ENCODE peak calls at places on chromosomes 3 and 15, in five cellular contexts. V, B, Q, H and I are unnamed samples.

GRCh38 chr15:33068531-33068990 is 126.0 kb downstream of the FMN1 start:
- DNase-seq in V (no peak), B (no peak), Q (peak; percentile 93), H (no peak), I (peak; percentile 87)

GRCh38 chr3:50428007-50428633 is 68.8 kb upstream of the TMEM115 start:
- DNase-seq in V (no peak), B (no peak), Q (no peak), H (no peak), I (no peak)

GRCh38 chr15:28456476-28457395 is 76.0 kb downstream of the GOLGA8G start:
- DNase-seq in V (no peak), B (no peak), Q (no peak), H (no peak), I (no peak)

GRCh38 chr3:25603703-25604102 is 61.0 kb downstream of the TOP2B start:
- DNase-seq in V (peak; percentile 63), B (peak; percentile 41), Q (no peak), H (no peak), I (no peak)

GRCh38 chr3:37197810-37198371 is 23.5 kb upstream of the LRRFIP2 start:
- DNase-seq in V (peak; percentile 51), B (no peak), Q (no peak), H (no peak), I (peak; percentile 80)

GRCh38 chr15:58521293-58521991 is 89.7 kb downstream of the LIPC start:
- DNase-seq in V (peak; percentile 78), B (peak; percentile 84), Q (peak; percentile 41), H (no peak), I (peak; percentile 93)

GRCh38 chr3:178802993-178803693 is 266.9 kb downstream of the KCNMB2 start:
- DNase-seq in V (peak; percentile 6), B (no peak), Q (peak; percentile 14), H (no peak), I (no peak)

GRCh38 chr15:44381223-44381622 is 46.2 kb upstream of the CTDSPL2 start:
- DNase-seq in V (peak; percentile 7), B (no peak), Q (no peak), H (no peak), I (no peak)

GRCh38 chr3:50474717-50475116 is 28.7 kb downstream of the CACNA2D2 start:
- DNase-seq in V (no peak), B (peak; percentile 47), Q (no peak), H (no peak), I (no peak)

GRCh38 chr15:40103124-40103858 is 5.4 kb downstream of the BMF start:
- DNase-seq in V (peak; percentile 92), B (no peak), Q (peak; percentile 96), H (no peak), I (no peak)

GRCh38 chr3:87420171-87420570 is 143.8 kb upstream of the POU1F1 start:
- DNase-seq in V (no peak), B (no peak), Q (no peak), H (no peak), I (no peak)

GRCh38 chr15:83205725-83206324 is 1.8 kb downstream of the HDGFL3 start:
- DNase-seq in V (peak; percentile 9), B (peak; percentile 93), Q (no peak), H (peak; percentile 37), I (no peak)

GRCh38 chr3:107796786-107797185 is 274.0 kb downstream of the BBX start:
- DNase-seq in V (peak; percentile 90), B (peak; percentile 46), Q (no peak), H (peak; percentile 41), I (peak; percentile 33)

GRCh38 chr3:52570076-52570475 is 33.7 kb downstream of the UQCC5 start:
- DNase-seq in V (peak; percentile 46), B (peak; percentile 38), Q (no peak), H (peak; percentile 40), I (no peak)

GRCh38 chr3:189331002-189331418 is 159.2 kb downstream of the TPRG1 start:
- DNase-seq in V (no peak), B (no peak), Q (no peak), H (no peak), I (no peak)

GRCh38 chr3:52507359-52507758 is 12.2 kb downstream of the STAB1 start:
- DNase-seq in V (peak; percentile 93), B (no peak), Q (no peak), H (peak; percentile 19), I (no peak)

GRCh38 chr3:162021206-162021605 is 524.6 kb downstream of the OTOL1 start:
- DNase-seq in V (no peak), B (no peak), Q (no peak), H (no peak), I (no peak)

GRCh38 chr3:188673509-188674239 is 498.1 kb upstream of the TPRG1 start:
- DNase-seq in V (peak; percentile 83), B (peak; percentile 74), Q (no peak), H (no peak), I (peak; percentile 92)

GRCh38 chr3:183443395-183444132 is 15.1 kb upstream of the MCF2L2 start:
- DNase-seq in V (no peak), B (no peak), Q (no peak), H (no peak), I (no peak)

GRCh38 chr3:139764936-139765335 is 87.2 kb upstream of the NMNAT3 start:
- DNase-seq in V (peak; percentile 58), B (peak; percentile 98), Q (no peak), H (peak; percentile 66), I (peak; percentile 99)

GRCh38 chr3:141112686-141113255 is 61.6 kb downstream of the SPSB4 start:
- DNase-seq in V (no peak), B (no peak), Q (no peak), H (no peak), I (no peak)

GRCh38 chr3:29281265-29282228 is 676 bp downstream of the RBMS3 start:
- DNase-seq in V (peak; percentile 65), B (peak; percentile 39), Q (peak; percentile 15), H (no peak), I (no peak)

GRCh38 chr15:86080302-86080701 is 631 bp downstream of the AGBL1 start:
- DNase-seq in V (no peak), B (no peak), Q (no peak), H (no peak), I (no peak)

DNA sequence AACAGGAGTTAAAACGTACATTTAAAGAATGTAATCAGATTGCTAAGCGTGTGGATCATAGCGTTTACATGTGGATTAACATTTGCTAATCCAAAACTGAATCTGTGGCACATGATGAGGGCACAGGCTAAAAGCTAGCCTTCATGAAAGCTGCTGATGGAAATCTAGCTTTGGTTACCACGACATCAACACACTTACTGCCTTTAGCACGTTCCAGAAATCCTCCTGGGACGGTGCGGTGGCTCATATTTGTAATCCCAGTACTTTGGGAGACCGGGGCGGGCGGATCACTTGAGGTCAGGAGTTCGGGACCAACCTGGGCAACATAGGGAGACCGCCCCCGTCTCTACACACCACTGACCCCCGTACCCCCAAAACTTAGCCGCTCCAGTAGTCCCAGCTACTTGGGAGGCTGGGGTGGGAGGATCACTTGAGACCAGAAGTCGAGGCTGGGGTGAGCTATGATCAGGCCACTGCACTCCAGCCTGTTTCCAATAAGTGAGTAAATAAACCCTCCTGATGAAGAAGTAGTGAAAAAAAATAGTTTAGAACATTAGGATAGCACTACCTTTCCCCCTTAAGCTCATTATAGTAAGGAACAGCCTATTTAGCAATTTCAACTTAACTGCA is 1.2 kb upstream of the PRTG start:
- DNase-seq in V (no peak), B (no peak), Q (no peak), H (no peak), I (no peak)
- H3K4me3 ChIP-seq in V (no peak overlapping the region), B (no peak overlapping the region), Q (no peak overlapping the region), H (no peak overlapping the region), I (peak overlapping the region; percentile 76)

DNA sequence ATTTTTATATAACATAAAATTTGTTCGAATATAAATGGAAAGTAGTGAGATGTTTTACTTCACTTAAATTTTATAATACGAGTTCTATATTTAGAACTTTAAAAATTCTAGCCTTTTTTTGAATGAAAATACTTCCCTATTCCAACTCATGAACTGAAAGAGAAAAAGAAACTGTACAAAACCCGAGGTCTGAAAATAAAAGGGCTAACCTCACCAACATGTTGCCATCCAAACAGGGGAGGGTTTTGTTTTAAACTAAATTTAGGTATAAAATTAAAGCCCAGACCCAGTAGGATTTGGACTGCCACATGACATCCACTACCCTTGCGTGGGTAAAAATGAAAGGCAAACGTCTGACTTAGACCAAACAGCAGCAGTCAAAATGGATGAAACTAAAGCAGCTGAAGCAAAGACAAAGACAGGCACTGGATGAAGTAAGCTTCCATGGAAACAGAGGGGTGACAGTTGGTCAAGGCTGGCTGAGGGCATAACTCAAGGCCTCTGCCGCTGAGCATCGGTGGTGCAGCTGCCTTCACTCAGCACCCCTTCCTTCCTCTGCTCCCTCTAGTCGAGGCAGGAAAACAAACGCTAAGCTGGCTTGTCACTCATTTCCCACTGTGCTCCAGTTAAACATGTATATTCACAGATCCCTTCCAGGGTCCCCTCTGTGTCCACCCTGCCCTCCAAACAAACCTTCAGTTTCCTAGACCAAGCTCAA is 58.1 kb downstream of the TM4SF4 start:
- DNase-seq in V (no peak), B (no peak), Q (no peak), H (no peak), I (no peak)
- TF ChIP-seq CTCF in V (no peak), B (no peak), Q (no peak), H (no peak), I (no peak)

GRCh38 chr3:138594935-138595259 is 837 bp upstream of the CEP70 start:
- DNase-seq in V (no peak), B (no peak), Q (no peak), H (no peak), I (no peak)
- H3K4me3 ChIP-seq in V (peak overlapping the region; percentile 69), B (no peak overlapping the region), Q (no peak overlapping the region), H (no peak overlapping the region), I (peak overlapping the region; percentile 86)

GRCh38 chr3:46908294-46908985 is 30.9 kb downstream of the PTH1R start:
- DNase-seq in V (peak; percentile 41), B (peak; percentile 78), Q (no peak), H (peak; percentile 46), I (no peak)
- TF ChIP-seq CTCF in V (peak; percentile 25), B (peak; percentile 50), Q (peak; percentile 56), H (no peak), I (peak; percentile 53)

GRCh38 chr3:100107227-100107626 is 7.1 kb downstream of the FILIP1L start:
- DNase-seq in V (peak; percentile 74), B (no peak), Q (no peak), H (no peak), I (no peak)
- H3K4me3 ChIP-seq in V (no peak overlapping the region), B (no peak overlapping the region), Q (no peak overlapping the region), H (no peak overlapping the region), I (no peak overlapping the region)

GRCh38 chr15:68524753-68525584 is 53.8 kb upstream of the CORO2B start:
- DNase-seq in V (peak; percentile 90), B (peak; percentile 39), Q (no peak), H (peak; percentile 69), I (no peak)

GRCh38 chr15:68528891-68529290 is 49.9 kb upstream of the CORO2B start:
- DNase-seq in V (no peak), B (peak; percentile 86), Q (no peak), H (no peak), I (no peak)

GRCh38 chr15:68526784-68527183 is 52.0 kb upstream of the CORO2B start:
- DNase-seq in V (no peak), B (no peak), Q (no peak), H (no peak), I (no peak)

GRCh38 chr15:68525815-68526214 is 53.0 kb upstream of the CORO2B start:
- DNase-seq in V (no peak), B (no peak), Q (no peak), H (no peak), I (no peak)

GRCh38 chr15:68526269-68526668 is 52.5 kb upstream of the CORO2B start:
- DNase-seq in V (no peak), B (peak; percentile 56), Q (no peak), H (no peak), I (no peak)
- TF ChIP-seq CTCF in V (no peak), B (no peak), Q (no peak), H (no peak), I (no peak)

GRCh38 chr3:9600597-9600996 is 47.0 kb upstream of the LHFPL4 start:
- DNase-seq in V (peak; percentile 21), B (no peak), Q (no peak), H (no peak), I (no peak)
- H3K4me3 ChIP-seq in V (peak overlapping the region; percentile 37), B (peak overlapping the region; percentile 5), Q (peak overlapping the region; percentile 10), H (no peak overlapping the region), I (peak overlapping the region; percentile 37)

GRCh38 chr3:104273046-104273649 is 1093.6 kb upstream of the ALCAM start:
- DNase-seq in V (peak; percentile 26), B (peak; percentile 37), Q (no peak), H (peak; percentile 3), I (no peak)
- TF ChIP-seq CTCF in V (peak; percentile 69), B (peak; percentile 61), Q (peak; percentile 56), H (peak; percentile 67), I (peak; percentile 77)